ENCODE peak calls at places on chromosomes 16 and 17, in four cellular contexts. Z is HCT116, W is breast epithelium, P is prostate gland. C is an unnamed sample.

GRCh38 chr16:85718682-85719081 is 29.9 kb upstream of the GINS2 start:
- DNase-seq in W (no peak), P (no peak), Z (no peak), C (no peak)

GRCh38 chr16:71504901-71505300 is 15.8 kb upstream of the ZNF19 start:
- DNase-seq in W (no peak), Z (no peak), P (no peak), C (no peak)

GRCh38 chr17:80990921-80991644 is 558 bp upstream of the CHMP6 start:
- DNase-seq in Z (no peak), W (no peak), P (no peak), C (no peak)

GRCh38 chr16:27781981-27782880 is 232.3 kb downstream of the KATNIP start:
- DNase-seq in W (no peak), P (no peak), Z (no peak), C (no peak)

GRCh38 chr17:78196712-78197111 is 9.6 kb downstream of the AFMID start:
- DNase-seq in P (no peak), W (no peak), Z (no peak), C (no peak)

GRCh38 chr17:21540502-21540901 is 151.8 kb upstream of the KCNJ18 start:
- DNase-seq in Z (no peak), W (no peak), P (no peak), C (no peak)

GRCh38 chr17:57211010-57211411 is 45.3 kb upstream of the MSI2 start:
- DNase-seq in P (no peak), Z (no peak), W (no peak), C (no peak)

GRCh38 chr16:88002749-88003148 is 51.5 kb downstream of the BANP start:
- DNase-seq in P (no peak), Z (no peak), W (no peak), C (no peak)

GRCh38 chr17:79330229-79330628 is 255.6 kb downstream of the ENGASE start:
- DNase-seq in W (no peak), P (no peak), Z (no peak), C (no peak)

GRCh38 chr16:56916571-56917403 is 15.2 kb upstream of the HERPUD1 start:
- DNase-seq in Z (no peak), P (peak), W (no peak), C (no peak)

GRCh38 chr16:27515874-27516353 is 33.8 kb downstream of the GTF3C1 start:
- DNase-seq in P (no peak), Z (peak), W (no peak), C (no peak)

GRCh38 chr16:22318690-22319358 is 21.6 kb downstream of the POLR3E start:
- DNase-seq in Z (no peak), W (no peak), P (no peak), C (no peak)

GRCh38 chr17:80365001-80365965 is 49.7 kb upstream of the ENDOV start:
- DNase-seq in W (no peak), Z (no peak), P (no peak), C (no peak)

GRCh38 chr17:57420674-57421392 is 164.5 kb downstream of the MSI2 start:
- DNase-seq in P (peak), Z (no peak), W (no peak), C (no peak)

GRCh38 chr16:49756971-49757743 is 98.8 kb downstream of the ZNF423 start:
- DNase-seq in W (no peak), P (no peak), Z (no peak), C (no peak)

GRCh38 chr17:10649031-10649430 is 8.1 kb downstream of the MYH3 start:
- DNase-seq in P (no peak), W (no peak), Z (no peak), C (no peak)

GRCh38 chr17:57999496-58000017 is 7.5 kb downstream of the SRSF1 start:
- DNase-seq in W (no peak), Z (peak), P (peak), C (no peak)

GRCh38 chr17:73099504-73099903 is 7.0 kb upstream of the SLC39A11 start:
- DNase-seq in Z (no peak), P (no peak), W (no peak), C (no peak)

GRCh38 chr17:27496501-27496943 is 40.3 kb downstream of the KSR1 start:
- DNase-seq in P (peak), W (no peak), Z (no peak), C (no peak)

GRCh38 chr16:709651-710499 is 4.3 kb upstream of the FBXL16 start:
- DNase-seq in P (no peak), Z (no peak), W (no peak), C (no peak)

GRCh38 chr17:76240461-76241204 is at the start of gene RNF157:
- DNase-seq in Z (no peak), P (peak), W (peak), C (no peak)

GRCh38 chr16:88777801-88778415 is 7.1 kb downstream of the PIEZO1 start:
- DNase-seq in Z (no peak), W (no peak), P (no peak), C (no peak)

GRCh38 chr16:11530171-11530940 is 56.4 kb downstream of the LITAF start:
- DNase-seq in W (no peak), P (no peak), Z (no peak), C (no peak)

GRCh38 chr17:1471931-1472727 is 16.1 kb upstream of the CRK start:
- DNase-seq in P (no peak), Z (no peak), W (no peak), C (no peak)

GRCh38 chr17:14301279-14301760 is 439 bp downstream of the HS3ST3B1 start:
- DNase-seq in W (no peak), P (no peak), Z (no peak), C (peak)

GRCh38 chr17:81840826-81841778 is 6.3 kb upstream of the PPP1R27 start:
- DNase-seq in Z (no peak), W (peak), P (peak), C (no peak)

GRCh38 chr16:30447512-30448226 is 2.0 kb upstream of the SEPHS2 start:
- DNase-seq in P (no peak), Z (no peak), W (no peak), C (no peak)

GRCh38 chr17:5793899-5794298 is 209.6 kb upstream of the NLRP1 start:
- DNase-seq in W (no peak), P (no peak), Z (no peak), C (no peak)

GRCh38 chr17:7263071-7263800 is 958 bp upstream of the CLDN7 start:
- DNase-seq in P (no peak), Z (peak), W (peak), C (no peak)

GRCh38 chr17:5115673-5116651 is at the start of gene USP6:
- DNase-seq in P (no peak), Z (no peak), W (no peak), C (no peak)

GRCh38 chr17:66549731-66550207 is 247.4 kb downstream of the PRKCA start:
- DNase-seq in P (no peak), Z (peak), W (no peak), C (no peak)

GRCh38 chr17:64769712-64770111 is 107.6 kb upstream of the SMURF2 start:
- DNase-seq in P (no peak), W (no peak), Z (no peak), C (no peak)
- TF ChIP-seq POLR2A in P (no peak), W (no peak), Z (no peak), C (no peak)

GRCh38 chr16:55012362-55012761 is 81.7 kb downstream of the IRX5 start:
- DNase-seq in Z (no peak), W (no peak), P (no peak), C (no peak)

GRCh38 chr16:55015181-55015913 is 84.7 kb downstream of the IRX5 start:
- DNase-seq in P (no peak), Z (no peak), W (no peak), C (no peak)

GRCh38 chr16:55010492-55011260 is 80.0 kb downstream of the IRX5 start:
- DNase-seq in P (no peak), W (no peak), Z (no peak), C (peak)

GRCh38 chr16:55014022-55014421 is 83.4 kb downstream of the IRX5 start:
- DNase-seq in Z (no peak), P (no peak), W (no peak), C (no peak)

GRCh38 chr16:55012793-55013192 is 82.1 kb downstream of the IRX5 start:
- DNase-seq in W (no peak), Z (no peak), P (no peak), C (no peak)
- TF ChIP-seq POLR2AphosphoS5 in W (no peak), Z (no peak), P (no peak), C (no peak)

DNA sequence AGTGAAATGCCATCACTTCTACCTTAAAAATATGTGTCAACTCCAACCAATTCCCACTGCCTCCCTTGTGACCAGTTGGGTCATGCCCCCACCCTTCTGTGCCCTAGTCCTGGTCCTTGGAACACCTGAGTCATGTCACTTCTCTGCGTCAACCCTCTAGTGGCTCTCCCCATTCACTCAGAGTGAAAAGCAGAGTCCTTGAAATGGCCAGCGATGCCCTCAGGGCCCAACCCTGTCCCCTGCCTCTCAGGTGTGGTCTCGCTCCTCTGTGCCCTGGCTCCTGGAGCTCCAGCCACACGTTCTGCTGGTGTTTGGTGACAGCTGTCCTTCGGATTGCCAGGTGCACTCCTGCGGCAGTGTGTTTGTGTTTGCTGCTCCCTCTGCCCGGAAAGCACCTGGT is 89.2 kb downstream of the SPECC1 start:
- DNase-seq in P (no peak), W (no peak), Z (no peak), C (no peak)
- TF ChIP-seq CTCF in P (no peak), W (no peak), Z (no peak), C (no peak)

GRCh38 chr17:38824899-38825761 is at the start of gene CWC25:
- DNase-seq in P (peak), W (peak), Z (peak), C (peak)
- TF ChIP-seq POLR2A in P (peak), W (peak), Z (peak), C (peak)

GRCh38 chr17:46193246-46193625 is at the start of gene KANSL1:
- DNase-seq in Z (peak), W (peak), P (peak), C (no peak)
- TF ChIP-seq POLR2AphosphoS5 in Z (peak), W (no peak), P (no peak), C (no peak)

GRCh38 chr17:50266384-50267073 is 7.7 kb upstream of the TMEM92 start:
- DNase-seq in W (peak), P (peak), Z (no peak), C (no peak)
- TF ChIP-seq CTCF in W (no peak), P (peak), Z (no peak), C (no peak)